ENCODE peak calls at places on chromosomes 1 and 21, in four cellular contexts. L is left colon, O is EL, I is HuH-7. K is an unnamed sample.

GRCh38 chr21:37119421-37120218 is 46.6 kb downstream of the TTC3 start:
- DNase-seq in L (no peak), O (no peak), I (peak), K (no peak)

GRCh38 chr1:100882622-100883186 is 11.9 kb downstream of the EXTL2 start:
- DNase-seq in L (no peak), O (no peak), I (no peak), K (no peak)

GRCh38 chr1:44611866-44612265 is 62.4 kb downstream of the TMEM53 start:
- DNase-seq in L (no peak), O (no peak), I (no peak), K (no peak)

GRCh38 chr21:28228624-28228995 is 764.1 kb downstream of the LTN1 start:
- DNase-seq in L (no peak), O (no peak), I (no peak), K (no peak)

GRCh38 chr21:44402323-44403105 is 49.1 kb downstream of the TRPM2 start:
- DNase-seq in L (no peak), O (no peak), I (no peak), K (no peak)

GRCh38 chr1:53341521-53341895 is 13.6 kb upstream of the LRP8 start:
- DNase-seq in L (no peak), O (no peak), I (no peak), K (no peak)

GRCh38 chr1:58576727-58577675 is at the start of gene TACSTD2:
- DNase-seq in L (peak), O (no peak), I (no peak), K (peak)

GRCh38 chr21:28074676-28075075 is 918.0 kb downstream of the LTN1 start:
- DNase-seq in L (no peak), O (no peak), I (no peak), K (no peak)

GRCh38 chr1:205287723-205288122 is 33.8 kb downstream of the NUAK2 start:
- DNase-seq in L (no peak), O (peak), I (no peak), K (no peak)

GRCh38 chr1:187516874-187517273 is 688.1 kb downstream of the PLA2G4A start:
- DNase-seq in L (no peak), O (no peak), I (no peak), K (no peak)

GRCh38 chr1:113243529-113243928 is 146.8 kb upstream of the MAGI3 start:
- DNase-seq in L (no peak), O (no peak), I (no peak), K (no peak)

GRCh38 chr1:3642921-3643675 is 6.8 kb downstream of the WRAP73 start:
- DNase-seq in L (peak), O (no peak), I (no peak), K (no peak)

GRCh38 chr1:67348586-67349252 is 41.0 kb downstream of the IL12RB2 start:
- DNase-seq in L (no peak), O (no peak), I (no peak), K (no peak)

GRCh38 chr21:46052703-46053651 is 44.9 kb upstream of the COL6A2 start:
- DNase-seq in L (no peak), O (peak), I (no peak), K (no peak)

GRCh38 chr1:31036749-31037500 is 28.6 kb downstream of the PUM1 start:
- DNase-seq in L (no peak), O (peak), I (no peak), K (no peak)

GRCh38 chr1:204723131-204723787 is 37.7 kb upstream of the LRRN2 start:
- DNase-seq in L (no peak), O (no peak), I (no peak), K (peak)

GRCh38 chr1:167057297-167057688 is 32.9 kb downstream of the GPA33 start:
- DNase-seq in L (no peak), O (peak), I (peak), K (peak)

GRCh38 chr1:214475746-214476145 is 75.7 kb downstream of the PTPN14 start:
- DNase-seq in L (no peak), O (no peak), I (no peak), K (no peak)

GRCh38 chr1:55463814-55464445 is 248.8 kb upstream of the USP24 start:
- DNase-seq in L (no peak), O (no peak), I (no peak), K (no peak)

GRCh38 chr1:20847619-20848080 is 60.5 kb upstream of the HP1BP3 start:
- DNase-seq in L (no peak), O (peak), I (no peak), K (no peak)

GRCh38 chr1:187471555-187471954 is 642.8 kb downstream of the PLA2G4A start:
- DNase-seq in L (no peak), O (peak), I (no peak), K (no peak)

GRCh38 chr1:16617101-16617727 is 3.9 kb upstream of the NBPF1 start:
- DNase-seq in L (no peak), O (no peak), I (no peak), K (no peak)

K was measured in substantia nigra.